ENCODE peak calls at places on chromosomes 13 and 19, in ten cellular contexts. A, U, C, I, W, X, N, M, S and Q are unnamed samples.

GRCh38 chr19:2215281-2215751 is 20.8 kb downstream of the PLEKHJ1 start:
- DNase-seq in A (no peak), X (no peak), C (no peak), I (no peak), U (no peak), S (no peak), W (no peak), M (no peak), N (no peak), Q (no peak)

GRCh38 chr13:20901668-20902437 is 693 bp downstream of the XPO4 start:
- DNase-seq in S (peak), N (peak), U (peak), X (peak), I (no peak), A (peak), M (peak), C (peak), W (peak), Q (no peak)

GRCh38 chr13:95535243-95535642 is 17.3 kb upstream of the CLDN10 start:
- DNase-seq in A (no peak), C (peak), W (peak), M (peak), X (peak), N (no peak), I (no peak), U (peak), S (no peak), Q (peak)

GRCh38 chr19:29088761-29089160 is 124.2 kb downstream of the UQCRFS1 start:
- DNase-seq in X (no peak), A (no peak), S (no peak), M (no peak), W (no peak), U (no peak), N (no peak), I (no peak), C (no peak), Q (no peak)

GRCh38 chr19:44735011-44735410 is 13.5 kb upstream of the BCL3 start:
- DNase-seq in C (no peak), M (no peak), W (no peak), I (no peak), A (no peak), N (no peak), U (no peak), S (no peak), X (peak), Q (no peak)

GRCh38 chr19:16726916-16727315 is 7.3 kb downstream of the NWD1 start:
- DNase-seq in I (no peak), N (no peak), S (no peak), X (no peak), U (no peak), C (no peak), A (no peak), M (no peak), W (no peak), Q (no peak)

GRCh38 chr13:32881792-32882175 is 134.4 kb upstream of the KL start:
- DNase-seq in C (no peak), M (no peak), S (no peak), A (no peak), U (no peak), W (no peak), I (no peak), N (no peak), X (no peak), Q (no peak)

GRCh38 chr13:34411881-34412280 is 530.2 kb upstream of the NBEA start:
- DNase-seq in X (no peak), W (no peak), S (no peak), A (no peak), C (no peak), M (no peak), I (no peak), U (no peak), N (no peak), Q (no peak)

GRCh38 chr13:60696602-60697001 is 299.6 kb downstream of the TDRD3 start:
- DNase-seq in I (no peak), A (no peak), X (no peak), S (no peak), C (no peak), W (no peak), N (no peak), U (no peak), M (no peak), Q (no peak)

GRCh38 chr13:29846475-29847256 is 3.8 kb downstream of the UBL3 start:
- DNase-seq in U (no peak), X (no peak), W (peak), I (no peak), M (no peak), A (no peak), N (no peak), S (no peak), C (no peak), Q (no peak)

GRCh38 chr13:66879971-66880370 is 350.2 kb downstream of the PCDH9 start:
- DNase-seq in I (no peak), N (no peak), S (no peak), A (no peak), C (no peak), X (no peak), U (no peak), M (no peak), W (no peak), Q (no peak)

GRCh38 chr13:76406243-76406642 is 480.0 kb downstream of the KCTD12 start:
- DNase-seq in S (no peak), A (no peak), C (no peak), U (no peak), W (no peak), I (no peak), X (no peak), N (no peak), M (no peak), Q (no peak)

GRCh38 chr19:48480476-48481190 is 11.5 kb downstream of the CYTH2 start:
- DNase-seq in C (no peak), U (no peak), N (no peak), S (no peak), X (peak), W (peak), A (peak), I (no peak), M (no peak), Q (no peak)

GRCh38 chr19:50531171-50531612 is 17.5 kb upstream of the ASPDH start:
- DNase-seq in W (no peak), A (no peak), C (no peak), X (no peak), N (no peak), U (no peak), I (no peak), M (no peak), S (no peak), Q (no peak)

GRCh38 chr19:940591-941291 is 14.9 kb downstream of the ARID3A start:
- DNase-seq in S (no peak), I (no peak), W (peak), M (no peak), C (peak), X (peak), A (peak), N (no peak), U (peak), Q (no peak)

GRCh38 chr13:33287142-33287882 is 1.8 kb upstream of the STARD13 start:
- DNase-seq in N (no peak), C (no peak), S (no peak), U (no peak), X (no peak), W (no peak), I (no peak), A (no peak), M (no peak), Q (no peak)

GRCh38 chr13:27203854-27204253 is 32.2 kb upstream of the USP12 start:
- DNase-seq in X (no peak), N (no peak), M (peak), C (peak), I (no peak), S (no peak), W (no peak), A (no peak), U (peak), Q (no peak)

GRCh38 chr13:110447058-110447511 is 114.4 kb downstream of the RAB20 start:
- DNase-seq in W (peak), X (peak), I (no peak), M (no peak), S (no peak), A (no peak), U (peak), N (no peak), C (peak), Q (no peak)

GRCh38 chr19:34336781-34337271 is 28.2 kb upstream of the GPI start:
- DNase-seq in U (peak), C (peak), M (peak), X (no peak), A (no peak), I (no peak), N (peak), W (peak), S (peak), Q (no peak)

GRCh38 chr13:46377554-46377953 is 9.5 kb downstream of the RUBCNL start:
- DNase-seq in I (peak), M (no peak), N (no peak), W (no peak), U (peak), C (no peak), X (no peak), S (no peak), A (no peak), Q (no peak)

GRCh38 chr13:33139186-33139585 is 123.0 kb downstream of the KL start:
- DNase-seq in S (no peak), W (no peak), U (no peak), I (no peak), C (no peak), A (peak), M (no peak), N (no peak), X (no peak), Q (no peak)

GRCh38 chr19:29823581-29824330 is 12.0 kb downstream of the CCNE1 start:
- DNase-seq in S (no peak), I (no peak), U (no peak), M (no peak), X (no peak), C (no peak), W (no peak), A (no peak), N (no peak), Q (no peak)

GRCh38 chr19:7489609-7490044 is 792 bp upstream of the PEX11G start:
- DNase-seq in N (peak), W (no peak), I (no peak), X (no peak), U (no peak), A (no peak), M (no peak), S (no peak), C (no peak), Q (no peak)

GRCh38 chr19:51564791-51565190 is 6.3 kb upstream of the ZNF175 start:
- DNase-seq in N (no peak), C (no peak), S (no peak), W (no peak), U (peak), A (no peak), M (no peak), I (no peak), X (no peak), Q (no peak)

GRCh38 chr13:20590568-20590967 is 23.6 kb downstream of the IFT88 start:
- DNase-seq in S (no peak), A (no peak), X (no peak), I (no peak), N (no peak), W (no peak), U (no peak), M (no peak), C (no peak), Q (no peak)

GRCh38 chr13:72808917-72809500 is 27.1 kb downstream of the PIBF1 start:
- DNase-seq in C (peak), A (no peak), X (no peak), M (peak), W (peak), N (no peak), I (no peak), U (peak), S (peak), Q (no peak)

GRCh38 chr13:93805736-93806135 is 579.1 kb downstream of the GPC6 start:
- DNase-seq in N (no peak), W (no peak), S (no peak), C (no peak), M (no peak), U (no peak), X (no peak), I (no peak), A (no peak), Q (no peak)

GRCh38 chr13:114161644-114162532 is 17.2 kb upstream of the CFAP97D2 start:
- DNase-seq in U (no peak), I (no peak), A (peak), C (peak), M (peak), N (no peak), W (no peak), X (peak), S (no peak), Q (no peak)

GRCh38 chr13:113989585-113990300 is 15.9 kb upstream of the C13orf46 start:
- DNase-seq in I (no peak), S (no peak), W (no peak), M (no peak), C (no peak), A (no peak), N (no peak), X (no peak), U (no peak), Q (no peak)

GRCh38 chr13:41502021-41502420 is 44.7 kb downstream of the RGCC start:
- DNase-seq in N (no peak), C (no peak), W (no peak), I (no peak), X (no peak), M (no peak), S (no peak), U (no peak), A (no peak), Q (no peak)

GRCh38 chr13:20128459-20128927 is 32.4 kb downstream of the GJA3 start:
- DNase-seq in S (peak), N (peak), W (no peak), M (no peak), A (no peak), I (no peak), C (no peak), X (no peak), U (peak), Q (no peak)

GRCh38 chr19:7533281-7533819 is 2.2 kb upstream of the PNPLA6 start:
- DNase-seq in M (peak), C (peak), U (no peak), X (peak), W (peak), N (no peak), S (no peak), I (no peak), A (peak), Q (no peak)

GRCh38 chr19:42284066-42284501 is 15.0 kb downstream of the CIC start:
- DNase-seq in I (peak), U (peak), N (peak), S (peak), M (peak), C (peak), X (peak), W (peak), A (peak), Q (no peak)

GRCh38 chr13:57123660-57124059 is 17.1 kb upstream of the PRR20A start:
- DNase-seq in N (no peak), W (peak), A (peak), I (no peak), C (no peak), U (no peak), X (peak), M (peak), S (no peak), Q (no peak)

GRCh38 chr19:49378501-49378900 is 9.5 kb upstream of the KASH5 start:
- DNase-seq in W (no peak), I (no peak), U (no peak), M (no peak), S (no peak), X (no peak), C (no peak), N (no peak), A (no peak), Q (no peak)

GRCh38 chr13:25046274-25046984 is 49.5 kb upstream of the PABPC3 start:
- DNase-seq in U (no peak), X (no peak), M (no peak), C (no peak), S (peak), A (no peak), N (no peak), I (no peak), W (no peak), Q (no peak)

GRCh38 chr13:67416047-67416925 is 186.2 kb upstream of the PCDH9 start:
- DNase-seq in C (peak), M (peak), S (peak), N (peak), X (peak), W (peak), A (no peak), U (peak), I (no peak), Q (no peak)

DNA sequence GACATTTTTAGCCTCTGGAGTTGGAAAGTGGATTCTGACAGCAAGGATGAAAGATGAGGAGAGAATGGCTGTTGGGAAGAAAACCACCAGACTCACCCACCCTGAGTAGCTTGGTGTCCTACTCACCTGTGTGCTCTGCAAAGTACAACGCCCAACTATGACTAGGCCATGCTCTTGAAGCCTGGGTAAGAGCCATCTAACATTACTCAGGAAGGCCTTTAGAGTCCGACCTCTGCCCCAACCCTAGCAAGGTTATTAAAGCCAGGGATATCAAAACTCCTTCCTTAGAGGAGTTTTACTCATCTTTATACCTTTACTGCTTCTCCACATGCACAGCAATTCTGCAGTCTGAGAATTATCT is 18.0 kb upstream of the KPNA3 start:
- DNase-seq in M (no peak), A (no peak), X (no peak), S (no peak), I (no peak), N (no peak), C (no peak), W (no peak), U (no peak), Q (no peak)
- TF ChIP-seq CTCF in M (no peak), A (no peak), X (no peak), S (no peak), I (no peak), N (no peak), C (no peak), W (no peak), U (no peak), Q (no peak)

GRCh38 chr13:73984949-73985691 is 149.1 kb downstream of the KLF12 start:
- DNase-seq in W (no peak), M (peak), N (no peak), S (peak), I (no peak), U (no peak), A (no peak), C (no peak), X (no peak), Q (no peak)

GRCh38 chr13:73983109-73983508 is 151.1 kb downstream of the KLF12 start:
- DNase-seq in S (no peak), M (peak), I (no peak), U (no peak), C (no peak), N (no peak), X (no peak), W (no peak), A (peak), Q (no peak)

GRCh38 chr13:73984201-73984600 is 150.0 kb downstream of the KLF12 start:
- DNase-seq in C (no peak), A (peak), I (no peak), M (no peak), X (no peak), N (no peak), W (no peak), S (no peak), U (no peak), Q (no peak)

GRCh38 chr13:73987618-73988017 is 146.6 kb downstream of the KLF12 start:
- DNase-seq in N (no peak), C (no peak), W (no peak), U (no peak), X (no peak), M (no peak), A (no peak), I (no peak), S (no peak), Q (no peak)

GRCh38 chr13:73985789-73986188 is 148.4 kb downstream of the KLF12 start:
- DNase-seq in W (no peak), M (no peak), I (no peak), N (no peak), A (no peak), C (no peak), U (peak), X (no peak), S (peak), Q (no peak)
- H3K4me3 ChIP-seq in W (no peak), M (no peak), I (no peak), N (no peak), A (no peak), C (no peak), U (no peak), X (no peak), S (no peak), Q (no peak)

GRCh38 chr19:13153627-13154240 is 3.5 kb downstream of the IER2 start:
- DNase-seq in M (peak), I (no peak), W (peak), S (peak), C (no peak), A (no peak), U (peak), N (peak), X (peak), Q (no peak)

GRCh38 chr19:13156968-13157882 is 7.0 kb downstream of the IER2 start:
- DNase-seq in W (peak), C (no peak), I (no peak), S (no peak), U (peak), N (no peak), M (no peak), A (no peak), X (no peak), Q (no peak)

GRCh38 chr19:13154241-13154778 is 4.1 kb downstream of the IER2 start:
- DNase-seq in W (peak), S (peak), I (peak), U (peak), C (peak), M (peak), N (peak), X (peak), A (peak), Q (no peak)

GRCh38 chr19:13154911-13155471 is 4.8 kb downstream of the IER2 start:
- DNase-seq in M (peak), U (peak), A (peak), W (peak), I (peak), C (peak), N (peak), S (peak), X (peak), Q (no peak)

DNA sequence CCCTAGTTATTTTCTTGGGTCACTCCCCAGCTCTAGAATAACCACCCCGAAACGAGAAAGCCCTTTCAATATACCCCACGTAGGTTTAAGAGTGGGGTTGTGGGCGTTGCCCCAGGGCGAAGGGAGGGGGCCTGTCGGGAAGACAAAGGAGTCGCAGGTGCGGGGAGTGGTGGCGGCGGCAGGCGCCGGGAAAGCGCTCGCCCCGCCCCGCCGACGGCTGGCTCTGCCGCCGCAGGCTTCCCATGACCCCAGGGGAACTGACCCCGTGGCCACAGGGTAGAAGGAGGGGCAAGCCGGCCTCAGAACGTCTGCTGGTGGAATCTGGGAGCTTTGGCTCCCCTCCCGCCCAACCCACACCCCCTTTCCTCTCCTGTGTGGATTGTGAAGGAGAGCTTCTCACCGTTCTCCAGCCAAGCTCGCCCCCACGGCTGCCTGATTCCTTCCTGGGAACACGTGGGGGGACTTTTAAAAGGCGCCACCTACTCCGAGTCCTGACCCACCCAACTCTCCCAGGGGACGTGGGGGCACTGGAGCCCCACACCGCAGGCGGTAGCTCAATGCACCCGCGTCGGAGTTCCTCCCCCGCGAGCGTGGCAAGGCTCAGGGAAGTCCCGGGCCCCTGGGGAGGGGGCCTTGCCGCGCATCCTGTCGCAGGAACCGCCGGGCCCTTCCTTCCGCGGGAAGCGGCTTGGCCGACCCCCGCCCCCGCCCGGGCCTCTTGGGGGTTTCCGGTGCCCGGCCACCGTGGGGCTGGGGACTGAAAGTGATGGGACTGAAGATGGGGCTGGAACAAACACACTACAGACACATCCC is 5.5 kb downstream of the IER2 start:
- DNase-seq in N (peak), U (peak), C (peak), M (peak), W (peak), I (peak), X (peak), A (peak), S (peak), Q (no peak)
- TF ChIP-seq CTCF in N (no peak), U (no peak), C (no peak), M (no peak), W (no peak), I (no peak), X (no peak), A (no peak), S (no peak), Q (no peak)

GRCh38 chr19:57511484-57511883 is 11.7 kb downstream of the ZNF773 start:
- DNase-seq in C (no peak), W (no peak), I (no peak), A (no peak), S (no peak), M (no peak), N (no peak), U (no peak), X (no peak), Q (no peak)
- H3K4me3 ChIP-seq in C (no peak), W (no peak), I (no peak), A (no peak), S (no peak), M (no peak), N (no peak), U (no peak), X (no peak), Q (no peak)